ENCODE peak calls at places on chromosomes 3 and 15, in six cellular contexts. P is HepG2, C is H1, E is K562, B is A549, D is GM12878. V is an unnamed sample.

GRCh38 chr3:80350771-80351170 is 583.0 kb upstream of the ROBO1 start:
- DNase-seq in E (no peak), B (no peak), C (no peak), D (no peak), P (no peak), V (no peak)

GRCh38 chr3:119428538-119428937 is 34.9 kb downstream of the TMEM39A start:
- DNase-seq in P (peak; percentile 20), D (no peak), C (no peak), E (peak; percentile 16), B (no peak), V (no peak)

GRCh38 chr15:101010781-101011180 is 91.6 kb downstream of the LRRK1 start:
- DNase-seq in C (no peak), P (no peak), E (no peak), B (no peak), D (no peak), V (no peak)

GRCh38 chr3:173977747-173978146 is 580.2 kb downstream of the NLGN1 start:
- DNase-seq in C (no peak), E (no peak), B (no peak), P (no peak), D (no peak), V (no peak)

GRCh38 chr3:12796171-12797123 is at the start of gene CAND2:
- DNase-seq in P (no peak), B (no peak), D (no peak), C (no peak), E (peak; percentile 87), V (peak; percentile 86)

GRCh38 chr3:195153121-195153520 is 117.8 kb downstream of the XXYLT1 start:
- DNase-seq in B (no peak), C (no peak), D (no peak), P (no peak), E (no peak), V (peak; percentile 54)

GRCh38 chr3:132288357-132288756 is 28.9 kb upstream of the ACP3 start:
- DNase-seq in B (no peak), D (no peak), P (no peak), E (no peak), C (no peak), V (no peak)

GRCh38 chr3:147383617-147384016 is 22.7 kb downstream of the ZIC4 start:
- DNase-seq in E (no peak), B (no peak), D (no peak), C (no peak), P (no peak), V (no peak)

GRCh38 chr3:187615630-187616029 is 54.6 kb downstream of the SST start:
- DNase-seq in P (no peak), D (no peak), E (no peak), B (no peak), C (no peak), V (no peak)

GRCh38 chr15:74315626-74316025 is 51.8 kb downstream of the CYP11A1 start:
- DNase-seq in E (peak; percentile 63), D (peak; percentile 58), B (no peak), P (no peak), C (no peak), V (no peak)

GRCh38 chr3:47250309-47251060 is 32.1 kb downstream of the KIF9 start:
- DNase-seq in P (peak; percentile 60), E (peak; percentile 79), B (peak; percentile 28), D (no peak), C (no peak), V (peak; percentile 67)

GRCh38 chr3:142929109-142929508 is 34.4 kb downstream of the PAQR9 start:
- DNase-seq in E (peak; percentile 70), C (no peak), B (peak; percentile 78), P (peak; percentile 55), D (no peak), V (no peak)

GRCh38 chr15:82624008-82624407 is 23.2 kb downstream of the CPEB1 start:
- DNase-seq in C (no peak), E (no peak), D (no peak), B (no peak), P (no peak), V (no peak)

GRCh38 chr3:177352424-177352823 is 155.1 kb upstream of the TBL1XR1 start:
- DNase-seq in E (no peak), B (no peak), D (no peak), C (no peak), P (no peak), V (no peak)

GRCh38 chr3:153438275-153438674 is 276.2 kb downstream of the RAP2B start:
- DNase-seq in P (no peak), E (no peak), C (no peak), B (no peak), D (no peak), V (no peak)

GRCh38 chr3:119637679-119638525 is 22.5 kb downstream of the POPDC2 start:
- DNase-seq in D (peak; percentile 82), C (no peak), B (no peak), P (no peak), E (no peak), V (peak; percentile 45)

GRCh38 chr3:122066331-122067213 is 11.4 kb downstream of the CD86 start:
- DNase-seq in E (no peak), P (no peak), B (no peak), C (no peak), D (no peak), V (no peak)

GRCh38 chr15:77032647-77033416 is 37.9 kb downstream of the PSTPIP1 start:
- DNase-seq in B (no peak), C (no peak), E (no peak), D (no peak), P (no peak), V (peak; percentile 24)

GRCh38 chr3:196166741-196167140 is 44.5 kb downstream of the ZDHHC19 start:
- DNase-seq in E (no peak), P (no peak), C (no peak), B (no peak), D (no peak), V (no peak)

GRCh38 chr3:7400360-7400759 is 539.4 kb downstream of the GRM7 start:
- DNase-seq in E (no peak), P (no peak), C (no peak), B (no peak), D (no peak), V (no peak)

GRCh38 chr3:142279965-142280590 is 54.7 kb upstream of the GK5 start:
- DNase-seq in D (peak; percentile 53), C (peak; percentile 15), E (peak; percentile 62), P (peak; percentile 75), B (peak; percentile 65), V (peak; percentile 73)

GRCh38 chr15:75483961-75484360 is 32.5 kb upstream of the SIN3A start:
- DNase-seq in C (no peak), P (no peak), D (no peak), E (no peak), B (no peak), V (no peak)

GRCh38 chr3:100277255-100277800 is 16.5 kb downstream of the TBC1D23 start:
- DNase-seq in C (no peak), D (no peak), B (no peak), E (no peak), P (peak; percentile 13), V (no peak)

GRCh38 chr3:23888617-23889228 is 28.1 kb downstream of the NKIRAS1 start:
- DNase-seq in D (no peak), C (no peak), B (no peak), E (no peak), P (peak; percentile 22), V (no peak)

GRCh38 chr3:43411429-43411828 is 125.1 kb downstream of the SNRK start:
- DNase-seq in P (no peak), D (no peak), C (no peak), B (no peak), E (no peak), V (no peak)

GRCh38 chr3:36058404-36059035 is 321.8 kb upstream of the STAC start:
- DNase-seq in C (no peak), B (no peak), P (no peak), E (no peak), D (no peak), V (no peak)

GRCh38 chr3:98343647-98344507 is 9.8 kb upstream of the OR5K4 start:
- DNase-seq in P (peak; percentile 62), D (no peak), E (peak; percentile 23), C (no peak), B (peak; percentile 24), V (peak; percentile 22)

GRCh38 chr3:127373701-127374625 is 86.1 kb upstream of the PRR20G start:
- DNase-seq in C (no peak), E (peak; percentile 54), P (no peak), D (no peak), B (peak; percentile 3), V (no peak)

GRCh38 chr3:94799420-94800060 is 736.7 kb downstream of the NSUN3 start:
- DNase-seq in C (no peak), P (no peak), E (no peak), D (no peak), B (no peak), V (no peak)

GRCh38 chr15:69781411-69782125 is 316.1 kb downstream of the TLE3 start:
- DNase-seq in P (no peak), E (no peak), B (no peak), C (no peak), D (no peak), V (no peak)
- TF ChIP-seq CHD2 in P (no peak), E (no peak), B (no peak), C (no peak), D (no peak), V (no peak)

DNA sequence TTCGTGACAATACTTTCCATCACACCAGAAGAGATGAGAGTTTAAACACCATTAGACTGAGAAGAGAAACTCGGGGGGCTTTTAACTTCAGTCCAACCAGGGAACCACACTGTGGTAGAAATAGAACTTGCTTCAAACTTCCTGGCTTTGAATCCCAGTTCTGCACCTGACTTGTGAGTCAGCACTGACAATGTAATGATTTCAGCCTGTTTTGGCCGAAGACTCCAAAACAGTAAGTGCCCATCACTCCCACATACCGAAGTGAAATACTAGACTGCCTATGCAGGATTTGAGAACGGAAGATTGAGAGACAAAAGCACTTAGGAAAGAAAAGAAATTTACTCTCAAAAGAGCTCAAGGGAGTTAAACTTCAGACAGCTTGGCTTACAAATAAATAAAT is 27.0 kb downstream of the C2CD4B start:
- DNase-seq in B (no peak), C (no peak), E (no peak), D (no peak), P (no peak), V (no peak)
- TF ChIP-seq CHD2 in B (no peak), C (no peak), E (no peak), D (no peak), P (no peak), V (no peak)

GRCh38 chr3:37514055-37514665 is 339.8 kb upstream of the LRRFIP2 start:
- DNase-seq in P (no peak), C (no peak), B (no peak), D (no peak), E (no peak), V (no peak)

GRCh38 chr3:37510749-37511148 is 336.4 kb upstream of the LRRFIP2 start:
- DNase-seq in P (no peak), B (no peak), D (no peak), C (no peak), E (no peak), V (no peak)

GRCh38 chr3:37506968-37507535 is 332.7 kb upstream of the LRRFIP2 start:
- DNase-seq in E (no peak), P (no peak), C (no peak), D (no peak), B (no peak), V (no peak)

GRCh38 chr3:37509069-37509468 is 334.7 kb upstream of the LRRFIP2 start:
- DNase-seq in D (no peak), C (no peak), P (no peak), B (no peak), E (no peak), V (no peak)

GRCh38 chr3:37511357-37511970 is 337.1 kb upstream of the LRRFIP2 start:
- DNase-seq in D (no peak), E (no peak), P (no peak), C (no peak), B (no peak), V (no peak)
- TF ChIP-seq CHD2 in D (no peak), E (no peak), P (no peak), C (no peak), B (no peak), V (no peak)

GRCh38 chr3:172606021-172606420 is 82.8 kb upstream of the TNFSF10 start:
- DNase-seq in P (no peak), B (no peak), C (no peak), E (no peak), D (no peak), V (no peak)
- TF ChIP-seq CHD2 in P (no peak), B (no peak), C (no peak), E (no peak), D (no peak), V (no peak)